ENCODE peak calls at places on chromosomes 16 and 17, in five cellular contexts. F, R, T, E and X are unnamed samples.

GRCh38 chr16:28162326-28162877 is 49.4 kb downstream of the XPO6 start:
- DNase-seq in E (no peak), T (no peak), F (no peak), R (no peak), X (no peak)

GRCh38 chr17:40337351-40337750 is 27.2 kb downstream of the GJD3 start:
- DNase-seq in E (no peak), T (no peak), R (no peak), F (no peak), X (no peak)

GRCh38 chr17:65228734-65229390 is 91.7 kb downstream of the RGS9 start:
- DNase-seq in E (peak; percentile 20), F (no peak), R (no peak), T (no peak), X (no peak)

GRCh38 chr17:27545562-27546229 is 85.3 kb upstream of the LGALS9 start:
- DNase-seq in T (no peak), E (peak; percentile 77), F (no peak), R (no peak), X (no peak)

GRCh38 chr17:42682400-42683384 is at the start of gene CNTNAP1:
- DNase-seq in E (peak; percentile 69), F (peak; percentile 53), R (peak; percentile 60), T (peak; percentile 43), X (no peak)

GRCh38 chr16:12330977-12331376 is 354.4 kb downstream of the SNX29 start:
- DNase-seq in F (peak; percentile 57), R (no peak), T (no peak), E (no peak), X (no peak)

GRCh38 chr17:19660219-19660870 is 11.8 kb downstream of the ALDH3A2 start:
- DNase-seq in T (no peak), R (no peak), E (no peak), F (no peak), X (no peak)

GRCh38 chr17:13410214-13410613 is 191.5 kb downstream of the HS3ST3A1 start:
- DNase-seq in F (no peak), T (no peak), R (no peak), E (no peak), X (no peak)

GRCh38 chr16:1157639-1158455 is 4.9 kb downstream of the CACNA1H start:
- DNase-seq in R (no peak), F (peak; percentile 67), E (no peak), T (no peak), X (no peak)

GRCh38 chr16:47197536-47198179 is 53.9 kb upstream of the NETO2 start:
- DNase-seq in E (peak; percentile 75), T (no peak), R (peak; percentile 54), F (peak; percentile 63), X (no peak)

GRCh38 chr17:40329981-40330794 is 21.2 kb downstream of the RARA start:
- DNase-seq in T (no peak), R (no peak), F (peak; percentile 84), E (no peak), X (peak; percentile 55)

GRCh38 chr17:75404739-75405364 is 626 bp downstream of the GRB2 start:
- DNase-seq in T (no peak), E (no peak), F (peak; percentile 31), R (no peak), X (peak; percentile 48)

GRCh38 chr16:5066511-5066910 is 755 bp upstream of the C16orf89 start:
- DNase-seq in R (no peak), F (no peak), T (no peak), E (no peak), X (no peak)

GRCh38 chr17:72671034-72671433 is 421.5 kb downstream of the SLC39A11 start:
- DNase-seq in R (no peak), T (no peak), E (no peak), F (no peak), X (no peak)

GRCh38 chr17:43813386-43813785 is 19.6 kb downstream of the MPP3 start:
- DNase-seq in T (no peak), F (no peak), E (no peak), R (no peak), X (no peak)

GRCh38 chr16:61146429-61146828 is 889.8 kb downstream of the CDH8 start:
- DNase-seq in E (no peak), F (no peak), R (no peak), T (no peak), X (no peak)

GRCh38 chr16:48720266-48720665 is 110.3 kb upstream of the N4BP1 start:
- DNase-seq in R (no peak), E (no peak), T (peak; percentile 2), F (no peak), X (no peak)

GRCh38 chr16:86103320-86103719 is 204.4 kb downstream of the IRF8 start:
- DNase-seq in R (no peak), T (no peak), E (no peak), F (no peak), X (no peak)

GRCh38 chr16:19344224-19344801 is 58.8 kb downstream of the CLEC19A start:
- DNase-seq in R (no peak), F (no peak), E (no peak), T (no peak), X (no peak)

GRCh38 chr17:57968456-57968855 is 13.2 kb upstream of the CUEDC1 start:
- DNase-seq in R (no peak), E (no peak), T (no peak), F (no peak), X (no peak)

GRCh38 chr16:3715430-3715829 is 1.9 kb downstream of the TRAP1 start:
- DNase-seq in T (no peak), R (no peak), E (no peak), F (no peak), X (no peak)
- TF ChIP-seq CTCF in T (no peak), R (no peak), E (no peak), F (no peak), X (no peak)

DNA sequence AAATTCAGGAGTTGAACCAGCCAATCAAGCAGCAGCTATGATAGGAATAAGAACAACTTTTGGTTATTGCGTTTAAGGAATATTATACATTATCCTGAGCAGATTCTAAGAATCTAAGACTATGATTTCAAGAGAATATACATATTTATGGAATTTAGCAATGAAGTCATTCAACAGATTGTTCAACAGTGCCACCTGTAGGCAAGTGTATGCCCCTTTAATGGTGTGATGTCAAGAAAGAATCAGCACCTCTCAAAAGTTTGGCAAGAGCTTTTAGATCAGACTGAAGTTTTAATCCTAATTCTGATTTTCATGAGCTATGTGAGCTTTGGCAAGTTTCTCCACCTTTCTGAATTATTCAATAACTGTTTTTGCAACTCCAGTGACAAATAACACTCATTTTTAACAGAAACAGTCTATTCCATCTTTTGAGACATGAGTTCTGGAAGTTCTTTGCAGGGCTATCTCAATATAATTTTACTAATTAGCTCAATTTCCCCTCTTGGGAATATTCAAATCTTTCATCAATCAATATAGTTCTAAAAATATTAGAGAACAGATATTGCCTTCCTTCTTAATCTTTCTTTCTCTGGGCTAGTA is 474.3 kb upstream of the TOM1L1 start:
- DNase-seq in T (no peak), R (no peak), E (no peak), F (no peak), X (no peak)
- TF ChIP-seq CTCF in T (no peak), R (no peak), E (no peak), F (no peak), X (no peak)

GRCh38 chr17:79608729-79609039 is 2.2 kb downstream of the RBFOX3 start:
- DNase-seq in F (no peak), T (no peak), R (no peak), E (no peak), X (no peak)

GRCh38 chr17:79609175-79609589 is 1.7 kb downstream of the RBFOX3 start:
- DNase-seq in F (no peak), T (no peak), E (no peak), R (no peak), X (no peak)

GRCh38 chr17:79607941-79608728 is 2.7 kb downstream of the RBFOX3 start:
- DNase-seq in R (no peak), E (no peak), F (no peak), T (peak; percentile 4), X (no peak)

GRCh38 chr17:79610151-79610645 is 653 bp downstream of the RBFOX3 start:
- DNase-seq in T (no peak), F (no peak), E (no peak), R (no peak), X (no peak)

DNA sequence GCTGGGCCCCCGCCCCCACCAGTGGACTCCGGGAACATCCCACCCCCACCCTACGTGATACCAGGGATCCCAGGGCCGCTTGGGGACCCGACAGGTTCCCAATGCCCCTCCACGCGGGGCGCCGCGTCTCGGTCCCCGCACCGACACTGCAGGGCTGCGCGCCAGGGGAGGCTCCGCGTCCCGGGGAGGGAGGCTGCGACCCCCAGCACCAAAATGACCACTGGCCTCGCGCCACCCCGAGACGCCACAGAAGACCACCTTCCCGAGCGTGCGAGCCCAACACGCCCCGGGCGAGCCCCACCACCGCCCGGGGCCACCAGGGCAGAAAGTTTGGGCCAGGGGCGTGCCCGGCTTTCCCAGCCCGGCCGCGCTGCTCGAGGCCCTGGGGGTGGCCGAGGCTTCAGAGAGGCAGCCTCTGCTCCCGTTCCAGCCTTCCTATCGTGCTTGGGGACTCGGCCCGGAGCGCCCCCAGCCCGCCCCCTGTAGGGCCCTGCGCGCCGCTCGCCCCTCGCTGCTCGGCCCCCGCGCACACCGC is 1.2 kb downstream of the RBFOX3 start:
- DNase-seq in R (no peak), F (no peak), E (no peak), T (no peak), X (no peak)
- TF ChIP-seq CTCF in R (no peak), F (no peak), E (no peak), T (no peak), X (no peak)

DNA sequence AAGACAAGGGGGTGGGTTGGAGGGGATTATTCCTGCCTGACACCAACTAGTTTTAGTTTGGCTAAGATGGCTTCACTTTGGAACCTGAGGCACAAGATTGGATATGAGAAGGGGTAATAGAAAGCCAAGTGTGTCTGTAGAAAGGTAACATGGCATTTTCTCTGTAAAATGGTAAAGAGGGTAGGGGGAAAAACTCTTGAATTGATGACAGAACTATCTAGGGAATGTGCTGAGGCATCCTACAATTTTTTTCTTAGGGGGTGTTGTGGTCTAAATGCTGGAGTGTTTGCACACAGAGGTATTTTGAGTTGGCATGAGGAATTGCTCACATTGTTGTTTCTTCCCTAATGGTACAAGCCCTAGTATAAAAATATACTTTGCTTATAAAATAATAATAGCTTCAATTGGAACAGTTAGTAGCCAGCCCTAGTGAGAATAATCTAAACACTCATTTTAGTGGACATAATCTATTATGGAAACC is 25.8 kb downstream of the YPEL2 start:
- DNase-seq in E (no peak), F (no peak), R (no peak), T (no peak), X (no peak)
- TF ChIP-seq CTCF in E (no peak), F (no peak), R (no peak), T (no peak), X (no peak)

GRCh38 chr17:81429813-81430510 is 34.7 kb downstream of the BAHCC1 start:
- DNase-seq in T (no peak), R (no peak), E (peak; percentile 69), F (peak; percentile 44), X (peak; percentile 48)
- TF ChIP-seq CTCF in T (peak; percentile 38), R (no peak), E (no peak), F (peak; percentile 45), X (no peak)

DNA sequence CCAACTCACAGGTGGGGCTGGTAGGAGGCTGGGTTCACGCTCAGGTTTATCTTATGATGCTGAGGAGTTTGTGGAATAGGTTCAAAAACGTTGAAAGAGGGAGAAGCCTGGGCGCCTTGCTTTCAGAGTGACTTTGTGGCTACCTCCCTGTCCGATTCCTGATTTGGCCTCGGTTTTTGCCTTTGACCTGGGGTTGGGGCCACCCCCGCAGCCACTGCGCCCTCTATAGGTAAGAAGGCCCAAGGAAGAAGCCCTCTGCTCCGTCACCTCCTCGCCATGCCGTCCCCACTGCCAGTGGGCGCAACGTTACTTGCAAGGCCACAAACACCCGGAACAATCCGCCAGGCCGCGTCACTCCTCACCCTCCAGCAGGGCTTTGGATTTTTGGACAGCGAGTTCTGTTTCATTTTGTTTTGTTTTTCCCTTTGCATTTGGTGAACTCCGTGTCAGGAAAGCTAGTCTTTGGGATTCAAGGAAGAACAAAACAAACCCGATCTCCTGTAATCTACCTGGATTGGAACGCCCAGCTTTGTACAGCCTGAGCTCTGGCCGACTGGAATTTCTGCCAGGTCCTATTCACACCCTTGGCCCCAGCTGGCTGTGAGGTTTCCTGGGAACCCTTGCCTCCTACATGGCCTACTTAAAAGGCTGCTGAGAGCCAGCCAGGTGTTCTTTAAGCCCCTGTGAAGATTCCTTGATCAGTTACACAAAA is 60.7 kb downstream of the TBC1D16 start:
- DNase-seq in R (no peak), E (no peak), T (no peak), F (no peak), X (no peak)
- TF ChIP-seq CTCF in R (no peak), E (no peak), T (peak; percentile 47), F (peak; percentile 10), X (no peak)